ENCODE peak calls at places on chromosomes 6 and 20, in six cellular contexts. J, V, K, Z, O and E are unnamed samples.

GRCh38 chr6:169185692-169186485 is 67.8 kb downstream of the THBS2 start:
- DNase-seq in J (no peak), V (no peak), K (no peak), Z (no peak), O (no peak), E (no peak)

GRCh38 chr6:158991017-158991723 is 8.8 kb downstream of the RSPH3 start:
- DNase-seq in J (no peak), V (no peak), K (peak), Z (peak), O (no peak), E (no peak)

GRCh38 chr6:145194389-145194788 is 540.9 kb downstream of the EPM2A start:
- DNase-seq in J (no peak), V (no peak), K (no peak), Z (no peak), O (no peak), E (no peak)

GRCh38 chr6:131286469-131287040 is 151.3 kb downstream of the AKAP7 start:
- DNase-seq in J (no peak), V (no peak), K (no peak), Z (no peak), O (no peak), E (no peak)

GRCh38 chr6:131867744-131868143 is 59.9 kb downstream of the ENPP1 start:
- DNase-seq in J (no peak), V (no peak), K (no peak), Z (no peak), O (no peak), E (no peak)

GRCh38 chr20:5353624-5354496 is 37.1 kb upstream of the PROKR2 start:
- DNase-seq in J (no peak), V (no peak), K (peak), Z (no peak), O (no peak), E (no peak)

GRCh38 chr6:165805604-165806003 is 142.6 kb upstream of the PDE10A start:
- DNase-seq in J (no peak), V (no peak), K (no peak), Z (no peak), O (no peak), E (no peak)

GRCh38 chr6:3305216-3305565 is 46.4 kb downstream of the PSMG4 start:
- DNase-seq in J (no peak), V (no peak), K (no peak), Z (no peak), O (no peak), E (no peak)

GRCh38 chr6:170449835-170450753 is 103.0 kb downstream of the PSMB1 start:
- DNase-seq in J (no peak), V (peak), K (no peak), Z (no peak), O (no peak), E (no peak)

GRCh38 chr6:70385931-70386330 is 27.4 kb upstream of the FAM135A start:
- DNase-seq in J (no peak), V (no peak), K (no peak), Z (no peak), O (no peak), E (no peak)

GRCh38 chr20:53929974-53930650 is 140.3 kb downstream of the BCAS1 start:
- DNase-seq in J (no peak), V (no peak), K (no peak), Z (no peak), O (no peak), E (peak)

GRCh38 chr6:2917065-2917464 is 14.0 kb upstream of the SERPINB9 start:
- DNase-seq in J (no peak), V (no peak), K (no peak), Z (no peak), O (no peak), E (no peak)

GRCh38 chr6:113122060-113122459 is 735.1 kb upstream of the MARCKS start:
- DNase-seq in J (no peak), V (no peak), K (peak), Z (no peak), O (no peak), E (no peak)

GRCh38 chr20:25485872-25486271 is 78.4 kb downstream of the GINS1 start:
- DNase-seq in J (no peak), V (no peak), K (no peak), Z (no peak), O (no peak), E (no peak)